ENCODE peak calls at places on chromosomes 7 and 10, in seven cellular contexts. E, X, G, W, Z, I and O are unnamed samples.

GRCh38 chr10:122749886-122750285 is 50.2 kb upstream of the C10orf120 start:
- DNase-seq in E (no peak), X (no peak), G (no peak), W (no peak), Z (no peak), I (no peak), O (no peak)

GRCh38 chr10:32692174-32692573 is 246.2 kb downstream of the CCDC7 start:
- DNase-seq in E (no peak), X (peak; percentile 12), G (no peak), W (no peak), Z (no peak), I (no peak), O (no peak)

GRCh38 chr10:11339013-11339412 is 272.4 kb downstream of the USP6NL start:
- DNase-seq in E (no peak), X (no peak), G (no peak), W (no peak), Z (no peak), I (no peak), O (no peak)

GRCh38 chr10:70404906-70405824 is 1.2 kb downstream of the EIF4EBP2 start:
- DNase-seq in E (no peak), X (peak; percentile 83), G (peak; percentile 78), W (peak; percentile 79), Z (peak; percentile 40), I (peak; percentile 93), O (peak; percentile 84)

GRCh38 chr10:49241365-49241764 is 53.2 kb upstream of the TMEM273 start:
- DNase-seq in E (no peak), X (no peak), G (no peak), W (no peak), Z (no peak), I (no peak), O (no peak)

GRCh38 chr7:149529136-149529718 is 31.6 kb upstream of the ZNF746 start:
- DNase-seq in E (no peak), X (no peak), G (no peak), W (no peak), Z (no peak), I (no peak), O (peak; percentile 23)

GRCh38 chr7:107045980-107046379 is 1.5 kb downstream of the PRKAR2B start:
- DNase-seq in E (no peak), X (no peak), G (no peak), W (no peak), Z (no peak), I (no peak), O (peak; percentile 69)

GRCh38 chr7:143027032-143027431 is at the start of gene OR9A2:
- DNase-seq in E (no peak), X (no peak), G (no peak), W (no peak), Z (no peak), I (no peak), O (no peak)

GRCh38 chr7:99918959-99919813 is at the start of gene TRIM4:
- DNase-seq in E (no peak), X (peak; percentile 90), G (peak; percentile 91), W (peak; percentile 94), Z (peak; percentile 92), I (peak; percentile 86), O (peak; percentile 93)
- TF ChIP-seq POLR2A in E (peak; percentile 78), X (peak; percentile 85), G (peak; percentile 79), W (peak; percentile 90), Z (peak; percentile 72), I (no peak), O (peak; percentile 96)

GRCh38 chr7:100604976-100605911 is 3.1 kb downstream of the PCOLCE start:
- DNase-seq in E (no peak), X (no peak), G (peak; percentile 62), W (peak; percentile 70), Z (peak; percentile 74), I (no peak), O (peak; percentile 49)
- TF ChIP-seq POLR2A in E (no peak), X (no peak), G (no peak), W (no peak), Z (peak; percentile 12), I (no peak), O (no peak)

GRCh38 chr10:119161680-119162079 is 3.8 kb downstream of the SFXN4 start:
- DNase-seq in E (no peak), X (no peak), G (no peak), W (no peak), Z (no peak), I (no peak), O (peak; percentile 49)
- TF ChIP-seq POLR2A in E (no peak), X (no peak), G (no peak), W (no peak), Z (no peak), I (no peak), O (no peak)

DNA sequence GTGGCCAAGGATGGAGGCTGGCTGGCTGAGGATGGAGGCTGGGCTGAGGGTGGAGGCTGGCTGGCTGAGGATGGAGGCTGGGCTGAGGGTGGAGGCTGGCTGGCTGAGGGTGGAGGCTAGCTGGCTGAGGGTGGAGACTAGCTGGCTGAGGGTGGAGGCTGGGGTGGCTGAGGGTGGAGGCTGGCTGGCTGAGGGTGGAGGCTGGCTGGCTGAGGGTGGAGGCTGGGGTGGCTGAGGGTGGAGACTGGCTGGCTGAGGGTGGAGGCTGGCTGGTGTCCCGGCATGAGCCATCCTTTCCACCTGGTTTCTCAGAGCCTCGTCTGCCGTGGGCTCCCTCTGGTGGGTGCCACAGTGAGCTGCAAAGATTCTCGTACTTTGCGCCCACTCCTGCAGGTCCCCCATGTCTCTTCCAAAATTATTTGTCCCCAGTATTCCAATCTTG is 88.4 kb downstream of the ELFN1 start:
- DNase-seq in E (no peak), X (peak; percentile 45), G (peak; percentile 47), W (no peak), Z (peak; percentile 40), I (no peak), O (peak; percentile 15)
- TF ChIP-seq POLR2A in E (no peak), X (no peak), G (no peak), W (no peak), Z (no peak), I (no peak), O (no peak)

GRCh38 chr7:100547872-100548271 is 8.9 kb downstream of the AGFG2 start:
- DNase-seq in E (no peak), X (no peak), G (peak; percentile 57), W (no peak), Z (no peak), I (no peak), O (no peak)

GRCh38 chr7:100546868-100547800 is 8.1 kb downstream of the AGFG2 start:
- DNase-seq in E (no peak), X (no peak), G (peak; percentile 34), W (peak; percentile 43), Z (no peak), I (no peak), O (no peak)

GRCh38 chr7:100545636-100546128 is 6.7 kb downstream of the AGFG2 start:
- DNase-seq in E (no peak), X (peak; percentile 95), G (peak; percentile 74), W (peak; percentile 39), Z (peak; percentile 93), I (no peak), O (no peak)

GRCh38 chr7:100544949-100545635 is 6.1 kb downstream of the AGFG2 start:
- DNase-seq in E (no peak), X (peak; percentile 86), G (peak; percentile 55), W (no peak), Z (no peak), I (no peak), O (no peak)

DNA sequence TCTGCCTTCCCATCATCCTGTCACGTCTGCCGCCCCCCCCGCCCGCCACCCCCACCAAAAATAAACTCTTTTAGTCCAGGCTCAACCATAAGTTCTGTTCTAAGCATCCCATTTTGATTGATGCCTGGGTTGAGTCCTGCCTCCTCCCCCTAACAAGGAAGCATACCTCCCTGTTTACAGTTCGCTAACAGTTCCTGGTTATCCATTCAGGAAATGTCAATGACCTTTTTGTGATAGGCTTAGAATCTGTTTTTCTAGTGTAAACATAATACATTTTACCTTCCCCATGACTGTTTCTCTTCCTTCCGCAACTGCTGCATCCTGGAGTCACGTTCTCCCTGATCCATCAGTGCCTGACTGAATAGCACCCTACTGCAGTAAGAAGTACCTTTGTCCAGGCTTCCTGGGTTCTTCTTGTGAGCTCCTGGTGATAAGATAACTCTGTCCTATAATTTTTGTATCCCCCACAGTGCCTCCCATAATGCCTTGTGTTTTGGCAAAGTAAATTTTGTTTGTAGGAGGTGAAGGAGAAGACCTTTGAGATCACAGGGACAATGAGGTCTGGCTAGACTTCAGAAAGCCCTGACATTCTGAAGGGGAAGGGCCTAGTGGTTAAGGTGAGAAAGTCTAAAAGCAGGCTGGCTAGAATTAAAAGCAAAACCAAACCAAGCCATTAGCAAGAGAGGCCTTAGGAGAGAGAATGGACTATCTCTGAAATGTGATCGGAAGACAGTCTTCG is 7.3 kb downstream of the AGFG2 start:
- DNase-seq in E (no peak), X (peak; percentile 96), G (peak; percentile 45), W (peak; percentile 60), Z (peak; percentile 63), I (no peak), O (no peak)
- TF ChIP-seq POLR2A in E (no peak), X (no peak), G (no peak), W (peak; percentile 57), Z (no peak), I (no peak), O (no peak)

GRCh38 chr7:73569042-73569608 is 9.3 kb downstream of the TBL2 start:
- DNase-seq in E (no peak), X (no peak), G (no peak), W (no peak), Z (no peak), I (no peak), O (no peak)

GRCh38 chr7:73570521-73570920 is 7.9 kb downstream of the TBL2 start:
- DNase-seq in E (no peak), X (no peak), G (no peak), W (no peak), Z (no peak), I (no peak), O (no peak)

GRCh38 chr7:73565675-73566342 is 8.3 kb upstream of the BCL7B start:
- DNase-seq in E (no peak), X (no peak), G (no peak), W (no peak), Z (no peak), I (no peak), O (no peak)

GRCh38 chr7:73567140-73567539 is 9.7 kb upstream of the BCL7B start:
- DNase-seq in E (no peak), X (no peak), G (no peak), W (no peak), Z (no peak), I (no peak), O (no peak)

GRCh38 chr7:73567701-73568685 is 10.4 kb downstream of the TBL2 start:
- DNase-seq in E (no peak), X (no peak), G (no peak), W (no peak), Z (no peak), I (no peak), O (no peak)
- TF ChIP-seq POLR2A in E (no peak), X (no peak), G (no peak), W (no peak), Z (no peak), I (no peak), O (no peak)